ENCODE peak calls at places on chromosomes 2 and 18, in eight cellular contexts. V, S, W, X, A, E, F and J are unnamed samples.

GRCh38 chr18:7038330-7038846 is 79.2 kb downstream of the LAMA1 start:
- DNase-seq in V (no peak), S (peak), W (no peak), X (peak), A (no peak), E (no peak), F (peak), J (peak)

GRCh38 chr18:58468191-58468590 is 160.7 kb downstream of the ALPK2 start:
- DNase-seq in V (no peak), S (no peak), W (no peak), X (no peak), A (no peak), E (no peak), F (no peak), J (no peak)

GRCh38 chr2:85596486-85597143 is 1.1 kb downstream of the RNF181 start:
- DNase-seq in V (no peak), S (no peak), W (no peak), X (no peak), A (no peak), E (no peak), F (no peak), J (no peak)

GRCh38 chr2:236663671-236664101 is 94.1 kb downstream of the ACKR3 start:
- DNase-seq in V (no peak), S (no peak), W (no peak), X (peak), A (no peak), E (no peak), F (no peak), J (no peak)

GRCh38 chr18:32530947-32531651 is 60.4 kb upstream of the GAREM1 start:
- DNase-seq in V (no peak), S (peak), W (no peak), X (peak), A (no peak), E (no peak), F (no peak), J (no peak)

GRCh38 chr2:63053889-63054725 is 3.5 kb downstream of the OTX1 start:
- DNase-seq in V (no peak), S (no peak), W (no peak), X (no peak), A (no peak), E (no peak), F (no peak), J (no peak)

GRCh38 chr2:3465844-3466481 is 53.4 kb downstream of the ADI1 start:
- DNase-seq in V (peak), S (peak), W (no peak), X (peak), A (no peak), E (no peak), F (no peak), J (no peak)

GRCh38 chr2:49686897-49687442 is 532.7 kb upstream of the FSHR start:
- DNase-seq in V (no peak), S (no peak), W (no peak), X (no peak), A (no peak), E (no peak), F (no peak), J (no peak)

GRCh38 chr2:55771612-55772011 is 78.0 kb upstream of the PNPT1 start:
- DNase-seq in V (peak), S (peak), W (no peak), X (peak), A (no peak), E (no peak), F (peak), J (peak)

GRCh38 chr18:48441405-48441881 is 32.3 kb upstream of the ZBTB7C start:
- DNase-seq in V (no peak), S (no peak), W (no peak), X (no peak), A (no peak), E (no peak), F (no peak), J (no peak)

GRCh38 chr18:72848534-72849237 is 19.1 kb downstream of the NETO1 start:
- DNase-seq in V (no peak), S (peak), W (no peak), X (no peak), A (no peak), E (no peak), F (no peak), J (no peak)

GRCh38 chr18:68740966-68741365 is 26.1 kb upstream of the TMX3 start:
- DNase-seq in V (no peak), S (no peak), W (no peak), X (no peak), A (no peak), E (no peak), F (no peak), J (no peak)

GRCh38 chr2:218879881-218880748 is 537 bp upstream of the WNT10A start:
- DNase-seq in V (no peak), S (no peak), W (peak), X (no peak), A (peak), E (peak), F (no peak), J (no peak)

GRCh38 chr18:59551902-59552635 is 145.2 kb downstream of the CCBE1 start:
- DNase-seq in V (no peak), S (no peak), W (no peak), X (no peak), A (no peak), E (no peak), F (no peak), J (no peak)

GRCh38 chr18:26930630-26931029 is 65.1 kb upstream of the AQP4 start:
- DNase-seq in V (no peak), S (no peak), W (no peak), X (no peak), A (no peak), E (no peak), F (no peak), J (no peak)

GRCh38 chr2:199484927-199485326 is 27.2 kb upstream of the SATB2 start:
- DNase-seq in V (no peak), S (peak), W (no peak), X (peak), A (no peak), E (no peak), F (no peak), J (no peak)

GRCh38 chr2:221747289-221747972 is 175.3 kb upstream of the EPHA4 start:
- DNase-seq in V (no peak), S (no peak), W (no peak), X (no peak), A (no peak), E (no peak), F (no peak), J (no peak)

GRCh38 chr2:37737507-37737906 is 66.1 kb upstream of the CDC42EP3 start:
- DNase-seq in V (no peak), S (no peak), W (no peak), X (peak), A (no peak), E (no peak), F (no peak), J (no peak)

GRCh38 chr2:96661324-96661723 is 18.8 kb downstream of the FER1L5 start:
- DNase-seq in V (no peak), S (no peak), W (no peak), X (no peak), A (no peak), E (no peak), F (no peak), J (no peak)